ENCODE peak calls at places on chromosomes 3 and 15, in four cellular contexts. A is mesenchymal stem cell, I is H1, P is mesendoderm. D is an unnamed sample.

GRCh38 chr15:80915462-80915861 is 74.2 kb downstream of the MESD start:
- DNase-seq in A (no peak), I (peak), P (peak), D (peak)

GRCh38 chr3:62554264-62554799 is 181.0 kb upstream of the FEZF2 start:
- DNase-seq in A (no peak), I (no peak), P (peak), D (peak)

GRCh38 chr3:105444725-105445124 is 78.0 kb downstream of the ALCAM start:
- DNase-seq in A (no peak), I (no peak), P (no peak), D (no peak)

GRCh38 chr15:34106423-34106822 is 4.5 kb downstream of the PGBD4 start:
- DNase-seq in A (no peak), I (no peak), P (no peak), D (no peak)

GRCh38 chr3:126548556-126549466 is 9.9 kb downstream of the C3orf22 start:
- DNase-seq in A (no peak), I (no peak), P (peak), D (peak)

GRCh38 chr3:172357850-172358754 is 90.2 kb downstream of the GHSR start:
- DNase-seq in A (no peak), I (no peak), P (no peak), D (no peak)

GRCh38 chr15:86362556-86362955 is 282.9 kb downstream of the AGBL1 start:
- DNase-seq in A (peak), I (no peak), P (peak), D (peak)

GRCh38 chr15:26628879-26629529 is 143.9 kb downstream of the GABRB3 start:
- DNase-seq in A (peak), I (peak), P (peak), D (peak)

GRCh38 chr3:9037113-9037715 is 73.9 kb upstream of the RAD18 start:
- DNase-seq in A (no peak), I (no peak), P (no peak), D (no peak)

GRCh38 chr3:151827816-151828215 is 13.9 kb downstream of the AADAC start:
- DNase-seq in A (no peak), I (no peak), P (no peak), D (no peak)

GRCh38 chr3:46629571-46630517 is 17.5 kb downstream of the FAM240A start:
- DNase-seq in A (peak), I (peak), P (peak), D (peak)

GRCh38 chr3:70064194-70064787 is 64.8 kb downstream of the SAMMSON start:
- DNase-seq in A (peak), I (no peak), P (peak), D (no peak)

DNA sequence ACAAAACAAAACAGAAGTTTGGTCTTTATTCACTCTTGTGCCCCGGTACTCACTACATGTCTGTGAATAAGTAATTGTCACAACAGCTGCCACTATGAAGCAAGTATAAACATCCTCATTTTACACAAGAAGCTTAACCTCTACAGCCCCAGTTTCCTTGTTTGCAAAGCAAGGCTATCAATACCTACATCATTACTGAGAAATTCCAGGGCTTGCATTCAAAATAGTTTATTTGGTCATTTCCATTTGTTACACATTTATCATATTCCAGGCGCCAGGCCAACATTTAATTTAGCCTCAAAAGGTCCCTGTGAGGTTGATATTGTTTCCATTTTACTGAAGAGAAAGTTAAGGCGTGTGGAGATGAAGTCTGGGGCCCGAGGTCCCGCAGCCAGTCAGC is 161.4 kb upstream of the LRTM1 start:
- DNase-seq in A (peak), I (no peak), P (no peak), D (no peak)
- H2BK15ac ChIP-seq in A (no peak), I (no peak), P (no peak), D (no peak)

DNA sequence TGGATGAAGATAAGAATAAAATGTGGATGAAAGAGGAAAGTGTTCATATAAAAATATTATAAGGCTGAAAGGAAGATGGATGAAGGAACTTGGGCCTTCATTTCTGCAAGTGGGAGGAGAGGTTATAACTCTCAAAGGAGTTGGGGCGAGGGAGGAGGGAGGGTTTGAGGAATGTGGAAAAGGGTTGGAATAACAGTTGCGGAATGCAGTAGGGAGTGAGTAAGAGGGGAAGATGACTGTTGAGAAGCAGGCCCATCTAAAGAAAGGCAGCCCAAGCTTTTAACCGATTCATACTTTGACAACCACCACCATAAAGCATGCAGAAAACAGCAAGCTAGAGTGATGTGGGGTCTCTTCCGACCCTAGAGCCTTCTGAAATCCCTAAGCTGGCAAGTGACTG is 8.3 kb upstream of the TM4SF4 start:
- DNase-seq in A (peak), I (peak), P (peak), D (no peak)
- H2BK15ac ChIP-seq in A (no peak), I (no peak), P (no peak), D (no peak)

GRCh38 chr3:149723781-149724180 is 28.5 kb downstream of the COMMD2 start:
- DNase-seq in A (no peak), I (no peak), P (no peak), D (no peak)
- H2BK15ac ChIP-seq in A (no peak), I (no peak), P (no peak), D (no peak)

GRCh38 chr3:128279594-128279880 is 126.3 kb downstream of the EEFSEC start:
- DNase-seq in A (no peak), I (no peak), P (no peak), D (no peak)

GRCh38 chr3:128282392-128283196 is 129.3 kb downstream of the EEFSEC start:
- DNase-seq in A (no peak), I (no peak), P (no peak), D (peak)

GRCh38 chr3:128280466-128281455 is 127.5 kb downstream of the EEFSEC start:
- DNase-seq in A (no peak), I (peak), P (peak), D (peak)

GRCh38 chr3:128283429-128283828 is 130.1 kb downstream of the EEFSEC start:
- DNase-seq in A (no peak), I (no peak), P (no peak), D (peak)

GRCh38 chr3:128281461-128282367 is 128.4 kb downstream of the EEFSEC start:
- DNase-seq in A (no peak), I (no peak), P (no peak), D (no peak)
- H2BK15ac ChIP-seq in A (no peak), I (peak), P (no peak), D (no peak)

GRCh38 chr3:150149651-150150051 is 179.0 kb upstream of the PFN2 start:
- DNase-seq in A (peak), I (no peak), P (no peak), D (no peak)
- H2BK15ac ChIP-seq in A (no peak), I (no peak), P (no peak), D (no peak)

GRCh38 chr3:48504051-48504946 is at the start of gene SHISA5:
- DNase-seq in A (peak), I (no peak), P (peak), D (peak)
- H2BK15ac ChIP-seq in A (peak), I (peak), P (no peak), D (peak)

D was measured in H9.